ENCODE peak calls at places on chromosomes 5 and 9, in four cellular contexts. S is neural crest cell; U is GM03348; A is stimulated activated CD4-positive, alpha-beta T cell treated with anti-CD3 and anti-CD28 coated beads, Interleukin-15, amount 100 ng/mL, for 1 hour. C is an unnamed sample.

GRCh38 chr5:15887072-15887471 is 292.5 kb downstream of the MARCHF11 start:
- DNase-seq in S (no peak), A (no peak), U (no peak), C (no peak)

GRCh38 chr5:100901851-100902341 is 1.2 kb downstream of the ST8SIA4 start:
- DNase-seq in A (peak), U (no peak), S (no peak), C (peak)

GRCh38 chr9:34547960-34548603 is 25.3 kb upstream of the ENHO start:
- DNase-seq in U (peak), A (peak), S (peak), C (peak)

GRCh38 chr9:17532461-17532860 is 46.4 kb upstream of the SH3GL2 start:
- DNase-seq in S (no peak), U (no peak), A (no peak), C (no peak)

GRCh38 chr5:115348175-115348574 is 51.7 kb upstream of the CCDC112 start:
- DNase-seq in A (no peak), U (no peak), S (no peak), C (no peak)

GRCh38 chr5:44821164-44821563 is 12.4 kb downstream of the MRPS30 start:
- DNase-seq in S (no peak), U (no peak), A (no peak), C (no peak)

GRCh38 chr5:111394580-111394979 is 117.8 kb downstream of the STARD4 start:
- DNase-seq in U (peak), S (no peak), A (no peak), C (no peak)

GRCh38 chr5:50900952-50901510 is 234.6 kb downstream of the PARP8 start:
- DNase-seq in S (no peak), A (no peak), U (no peak), C (no peak)

GRCh38 chr5:3452622-3453021 is 143.0 kb upstream of the IRX1 start:
- DNase-seq in A (no peak), S (no peak), U (no peak), C (no peak)

GRCh38 chr5:58683567-58683966 is 100.7 kb downstream of the RAB3C start:
- DNase-seq in U (no peak), S (no peak), A (no peak), C (no peak)